ENCODE peak calls at places on chromosome 3, in seven cellular contexts. One of them, this sample, is unnamed.

GRCh38 chr3:180358179-180358578 is 243.8 kb upstream of the TTC14 start:
- DNase-seq in RCC 7860: no peak
- DNase-seq in OCI-M1: no peak
- DNase-seq in SIG-M5: no peak
- DNase-seq in posterior cingulate gyrus: no peak
- DNase-seq in pancreas: no peak
- DNase-seq in right atrium auricular region: no peak
- DNase-seq in this sample: no peak

GRCh38 chr3:61863579-61863978 is 302.2 kb downstream of the PTPRG start:
- DNase-seq in RCC 7860: no peak
- DNase-seq in OCI-M1: no peak
- DNase-seq in SIG-M5: no peak
- DNase-seq in posterior cingulate gyrus: no peak
- DNase-seq in pancreas: no peak
- DNase-seq in right atrium auricular region: no peak
- DNase-seq in this sample: no peak

GRCh38 chr3:191972714-191973398 is 511.9 kb downstream of the PYDC2 start:
- DNase-seq in RCC 7860: no peak
- DNase-seq in OCI-M1: no peak
- DNase-seq in SIG-M5: no peak
- DNase-seq in posterior cingulate gyrus: no peak
- DNase-seq in pancreas: no peak
- DNase-seq in right atrium auricular region: no peak
- DNase-seq in this sample: no peak

GRCh38 chr3:94440767-94441493 is 378.1 kb downstream of the NSUN3 start:
- DNase-seq in RCC 7860: peak; percentile 82
- DNase-seq in OCI-M1: no peak
- DNase-seq in SIG-M5: no peak
- DNase-seq in posterior cingulate gyrus: no peak
- DNase-seq in pancreas: no peak
- DNase-seq in right atrium auricular region: no peak
- DNase-seq in this sample: no peak

GRCh38 chr3:16476636-16477035 is 36.9 kb downstream of the RFTN1 start:
- DNase-seq in RCC 7860: peak; percentile 49
- DNase-seq in OCI-M1: peak; percentile 47
- DNase-seq in SIG-M5: no peak
- DNase-seq in posterior cingulate gyrus: no peak
- DNase-seq in pancreas: no peak
- DNase-seq in right atrium auricular region: no peak
- DNase-seq in this sample: no peak

GRCh38 chr3:150627557-150627956 is 24.4 kb downstream of the SELENOT start:
- DNase-seq in RCC 7860: no peak
- DNase-seq in OCI-M1: no peak
- DNase-seq in SIG-M5: no peak
- DNase-seq in posterior cingulate gyrus: no peak
- DNase-seq in pancreas: no peak
- DNase-seq in right atrium auricular region: no peak
- DNase-seq in this sample: no peak

GRCh38 chr3:71616571-71617021 is 33.1 kb upstream of the FOXP1 start:
- DNase-seq in RCC 7860: no peak
- DNase-seq in OCI-M1: no peak
- DNase-seq in SIG-M5: no peak
- DNase-seq in posterior cingulate gyrus: no peak
- DNase-seq in pancreas: no peak
- DNase-seq in right atrium auricular region: no peak
- DNase-seq in this sample: no peak

GRCh38 chr3:188389711-188390346 is 235.9 kb downstream of the LPP start:
- DNase-seq in RCC 7860: no peak
- DNase-seq in OCI-M1: no peak
- DNase-seq in SIG-M5: peak; percentile 52
- DNase-seq in posterior cingulate gyrus: no peak
- DNase-seq in pancreas: no peak
- DNase-seq in right atrium auricular region: peak; percentile 72
- DNase-seq in this sample: no peak

GRCh38 chr3:194129581-194130133 is 6.3 kb upstream of the HES1 start:
- DNase-seq in RCC 7860: no peak
- DNase-seq in OCI-M1: no peak
- DNase-seq in SIG-M5: no peak
- DNase-seq in posterior cingulate gyrus: peak; percentile 15
- DNase-seq in pancreas: no peak
- DNase-seq in right atrium auricular region: no peak
- DNase-seq in this sample: no peak

GRCh38 chr3:174242311-174243041 is 616.7 kb upstream of the NAALADL2 start:
- DNase-seq in RCC 7860: no peak
- DNase-seq in OCI-M1: no peak
- DNase-seq in SIG-M5: no peak
- DNase-seq in posterior cingulate gyrus: no peak
- DNase-seq in pancreas: no peak
- DNase-seq in right atrium auricular region: no peak
- DNase-seq in this sample: no peak

GRCh38 chr3:12878026-12878636 is 36.8 kb upstream of the RPL32 start:
- DNase-seq in RCC 7860: no peak
- DNase-seq in OCI-M1: peak; percentile 82
- DNase-seq in SIG-M5: no peak
- DNase-seq in posterior cingulate gyrus: no peak
- DNase-seq in pancreas: no peak
- DNase-seq in right atrium auricular region: no peak
- DNase-seq in this sample: no peak

GRCh38 chr3:123802007-123802630 is 82.0 kb downstream of the MYLK start:
- DNase-seq in RCC 7860: no peak
- DNase-seq in OCI-M1: no peak
- DNase-seq in SIG-M5: no peak
- DNase-seq in posterior cingulate gyrus: no peak
- DNase-seq in pancreas: no peak
- DNase-seq in right atrium auricular region: no peak
- DNase-seq in this sample: no peak

GRCh38 chr3:57755368-57756021 is 614 bp upstream of the SLMAP start:
- DNase-seq in RCC 7860: peak; percentile 41
- DNase-seq in OCI-M1: peak; percentile 83
- DNase-seq in SIG-M5: no peak
- DNase-seq in posterior cingulate gyrus: peak; percentile 45
- DNase-seq in pancreas: no peak
- DNase-seq in right atrium auricular region: no peak
- DNase-seq in this sample: peak; percentile 53

GRCh38 chr3:37324752-37325407 is 150.5 kb upstream of the LRRFIP2 start:
- DNase-seq in RCC 7860: no peak
- DNase-seq in OCI-M1: no peak
- DNase-seq in SIG-M5: no peak
- DNase-seq in posterior cingulate gyrus: no peak
- DNase-seq in pancreas: no peak
- DNase-seq in right atrium auricular region: no peak
- DNase-seq in this sample: no peak

GRCh38 chr3:188051801-188052228 is 102.1 kb upstream of the LPP start:
- DNase-seq in RCC 7860: no peak
- DNase-seq in OCI-M1: no peak
- DNase-seq in SIG-M5: no peak
- DNase-seq in posterior cingulate gyrus: peak; percentile 70
- DNase-seq in pancreas: no peak
- DNase-seq in right atrium auricular region: peak; percentile 82
- DNase-seq in this sample: peak; percentile 65

GRCh38 chr3:14410501-14411165 is 8.2 kb downstream of the SLC6A6 start:
- DNase-seq in RCC 7860: peak; percentile 93
- DNase-seq in OCI-M1: peak; percentile 94
- DNase-seq in SIG-M5: peak; percentile 53
- DNase-seq in posterior cingulate gyrus: no peak
- DNase-seq in pancreas: no peak
- DNase-seq in right atrium auricular region: peak; percentile 75
- DNase-seq in this sample: no peak

GRCh38 chr3:24494616-24495333 is at the start of gene THRB:
- DNase-seq in RCC 7860: peak; percentile 40
- DNase-seq in OCI-M1: peak; percentile 88
- DNase-seq in SIG-M5: no peak
- DNase-seq in posterior cingulate gyrus: peak; percentile 59
- DNase-seq in pancreas: peak; percentile 87
- DNase-seq in right atrium auricular region: peak; percentile 76
- DNase-seq in this sample: peak; percentile 64

GRCh38 chr3:186895406-186895805 is 34.9 kb upstream of the ST6GAL1 start:
- DNase-seq in RCC 7860: no peak
- DNase-seq in OCI-M1: no peak
- DNase-seq in SIG-M5: no peak
- DNase-seq in posterior cingulate gyrus: no peak
- DNase-seq in pancreas: no peak
- DNase-seq in right atrium auricular region: no peak
- DNase-seq in this sample: no peak

GRCh38 chr3:71680588-71680987 is 44.6 kb downstream of the EIF4E3 start:
- DNase-seq in RCC 7860: no peak
- DNase-seq in OCI-M1: no peak
- DNase-seq in SIG-M5: no peak
- DNase-seq in posterior cingulate gyrus: no peak
- DNase-seq in pancreas: no peak
- DNase-seq in right atrium auricular region: no peak
- DNase-seq in this sample: no peak

GRCh38 chr3:129732200-129732876 is 125.9 kb upstream of the PLXND1 start:
- DNase-seq in RCC 7860: no peak
- DNase-seq in OCI-M1: no peak
- DNase-seq in SIG-M5: no peak
- DNase-seq in posterior cingulate gyrus: no peak
- DNase-seq in pancreas: no peak
- DNase-seq in right atrium auricular region: no peak
- DNase-seq in this sample: no peak